ENCODE peak calls at places on chromosomes 16 and 17, in seven cellular contexts. One of them, this sample, is unnamed.

GRCh38 chr17:40301315-40301714 is 7.7 kb upstream of the RARA start:
- DNase-seq in cardiac muscle cell: no peak
- DNase-seq in ELR: peak
- DNase-seq in activated T-cell treated with anti-CD3 and anti-CD28 coated beads, Interleukin-2, amount 50 U/mL, for 72 hours: no peak
- DNase-seq in EL: no peak
- DNase-seq in AML-193: no peak
- DNase-seq in iris pigment epithelial cell: no peak
- DNase-seq in this sample: peak

GRCh38 chr17:32303861-32304288 is 38.1 kb downstream of the C17orf75 start:
- DNase-seq in AML-193: no peak
- DNase-seq in cardiac muscle cell: peak
- DNase-seq in activated T-cell treated with anti-CD3 and anti-CD28 coated beads, Interleukin-2, amount 50 U/mL, for 72 hours: no peak
- DNase-seq in iris pigment epithelial cell: no peak
- DNase-seq in ELR: no peak
- DNase-seq in EL: peak
- DNase-seq in this sample: no peak

GRCh38 chr17:79941088-79942010 is 94.3 kb downstream of the TBC1D16 start:
- DNase-seq in EL: no peak
- DNase-seq in activated T-cell treated with anti-CD3 and anti-CD28 coated beads, Interleukin-2, amount 50 U/mL, for 72 hours: no peak
- DNase-seq in AML-193: no peak
- DNase-seq in iris pigment epithelial cell: no peak
- DNase-seq in cardiac muscle cell: no peak
- DNase-seq in ELR: no peak
- DNase-seq in this sample: no peak

GRCh38 chr16:71807905-71808592 is 585 bp downstream of the AP1G1 start:
- DNase-seq in cardiac muscle cell: no peak
- DNase-seq in activated T-cell treated with anti-CD3 and anti-CD28 coated beads, Interleukin-2, amount 50 U/mL, for 72 hours: peak
- DNase-seq in EL: peak
- DNase-seq in AML-193: peak
- DNase-seq in ELR: peak
- DNase-seq in iris pigment epithelial cell: peak
- DNase-seq in this sample: peak

GRCh38 chr17:18267927-18268711 is 7.7 kb downstream of the MIEF2 start:
- DNase-seq in ELR: peak
- DNase-seq in AML-193: no peak
- DNase-seq in EL: peak
- DNase-seq in cardiac muscle cell: peak
- DNase-seq in activated T-cell treated with anti-CD3 and anti-CD28 coated beads, Interleukin-2, amount 50 U/mL, for 72 hours: no peak
- DNase-seq in iris pigment epithelial cell: peak
- DNase-seq in this sample: no peak

GRCh38 chr17:81691196-81691595 is 7.4 kb downstream of the HGS start:
- DNase-seq in iris pigment epithelial cell: no peak
- DNase-seq in ELR: no peak
- DNase-seq in AML-193: no peak
- DNase-seq in cardiac muscle cell: no peak
- DNase-seq in activated T-cell treated with anti-CD3 and anti-CD28 coated beads, Interleukin-2, amount 50 U/mL, for 72 hours: no peak
- DNase-seq in EL: no peak
- DNase-seq in this sample: no peak

GRCh38 chr16:23836404-23837291 is 865 bp downstream of the PRKCB start:
- DNase-seq in ELR: no peak
- DNase-seq in activated T-cell treated with anti-CD3 and anti-CD28 coated beads, Interleukin-2, amount 50 U/mL, for 72 hours: peak
- DNase-seq in iris pigment epithelial cell: no peak
- DNase-seq in AML-193: peak
- DNase-seq in EL: no peak
- DNase-seq in cardiac muscle cell: peak
- DNase-seq in this sample: peak

GRCh38 chr17:19753661-19754463 is 5.8 kb upstream of the ALDH3A1 start:
- DNase-seq in AML-193: no peak
- DNase-seq in EL: peak
- DNase-seq in cardiac muscle cell: no peak
- DNase-seq in ELR: peak
- DNase-seq in activated T-cell treated with anti-CD3 and anti-CD28 coated beads, Interleukin-2, amount 50 U/mL, for 72 hours: no peak
- DNase-seq in iris pigment epithelial cell: no peak
- DNase-seq in this sample: no peak

GRCh38 chr17:75980188-75981018 is 1.4 kb downstream of the TEN1 start:
- DNase-seq in ELR: peak
- DNase-seq in cardiac muscle cell: no peak
- DNase-seq in EL: no peak
- DNase-seq in activated T-cell treated with anti-CD3 and anti-CD28 coated beads, Interleukin-2, amount 50 U/mL, for 72 hours: no peak
- DNase-seq in iris pigment epithelial cell: peak
- DNase-seq in AML-193: no peak
- DNase-seq in this sample: no peak

GRCh38 chr17:7383742-7384488 is 3.0 kb downstream of the TNK1 start:
- DNase-seq in EL: peak
- DNase-seq in iris pigment epithelial cell: peak
- DNase-seq in cardiac muscle cell: peak
- DNase-seq in AML-193: peak
- DNase-seq in ELR: peak
- DNase-seq in activated T-cell treated with anti-CD3 and anti-CD28 coated beads, Interleukin-2, amount 50 U/mL, for 72 hours: peak
- DNase-seq in this sample: peak

GRCh38 chr17:76007131-76007849 is 6.6 kb downstream of the CDK3 start:
- DNase-seq in activated T-cell treated with anti-CD3 and anti-CD28 coated beads, Interleukin-2, amount 50 U/mL, for 72 hours: no peak
- DNase-seq in EL: no peak
- DNase-seq in cardiac muscle cell: no peak
- DNase-seq in iris pigment epithelial cell: no peak
- DNase-seq in ELR: no peak
- DNase-seq in AML-193: no peak
- DNase-seq in this sample: no peak

GRCh38 chr17:72853438-72854415 is 238.8 kb downstream of the SLC39A11 start:
- DNase-seq in ELR: no peak
- DNase-seq in activated T-cell treated with anti-CD3 and anti-CD28 coated beads, Interleukin-2, amount 50 U/mL, for 72 hours: no peak
- DNase-seq in AML-193: no peak
- DNase-seq in iris pigment epithelial cell: no peak
- DNase-seq in cardiac muscle cell: no peak
- DNase-seq in EL: no peak
- DNase-seq in this sample: no peak

GRCh38 chr17:50550661-50551432 is 3.9 kb downstream of the SPATA20 start:
- DNase-seq in iris pigment epithelial cell: peak
- DNase-seq in EL: peak
- DNase-seq in AML-193: peak
- DNase-seq in cardiac muscle cell: peak
- DNase-seq in activated T-cell treated with anti-CD3 and anti-CD28 coated beads, Interleukin-2, amount 50 U/mL, for 72 hours: no peak
- DNase-seq in ELR: peak
- DNase-seq in this sample: peak

GRCh38 chr16:22240023-22240697 is 34.1 kb downstream of the EEF2K start:
- DNase-seq in cardiac muscle cell: no peak
- DNase-seq in ELR: no peak
- DNase-seq in AML-193: no peak
- DNase-seq in activated T-cell treated with anti-CD3 and anti-CD28 coated beads, Interleukin-2, amount 50 U/mL, for 72 hours: no peak
- DNase-seq in EL: no peak
- DNase-seq in iris pigment epithelial cell: peak
- DNase-seq in this sample: no peak

GRCh38 chr16:55495616-55496289 is 13.1 kb upstream of the LPCAT2 start:
- DNase-seq in ELR: peak
- DNase-seq in iris pigment epithelial cell: peak
- DNase-seq in cardiac muscle cell: no peak
- DNase-seq in AML-193: no peak
- DNase-seq in EL: peak
- DNase-seq in activated T-cell treated with anti-CD3 and anti-CD28 coated beads, Interleukin-2, amount 50 U/mL, for 72 hours: no peak
- DNase-seq in this sample: no peak

GRCh38 chr16:75244844-75245758 is 6.3 kb downstream of the BCAR1 start:
- DNase-seq in ELR: peak
- DNase-seq in cardiac muscle cell: peak
- DNase-seq in activated T-cell treated with anti-CD3 and anti-CD28 coated beads, Interleukin-2, amount 50 U/mL, for 72 hours: no peak
- DNase-seq in EL: peak
- DNase-seq in AML-193: no peak
- DNase-seq in iris pigment epithelial cell: peak
- DNase-seq in this sample: no peak

GRCh38 chr16:58225965-58226602 is 28.2 kb upstream of the CSNK2A2 start:
- DNase-seq in AML-193: no peak
- DNase-seq in activated T-cell treated with anti-CD3 and anti-CD28 coated beads, Interleukin-2, amount 50 U/mL, for 72 hours: no peak
- DNase-seq in iris pigment epithelial cell: no peak
- DNase-seq in cardiac muscle cell: no peak
- DNase-seq in ELR: no peak
- DNase-seq in EL: no peak
- DNase-seq in this sample: no peak

GRCh38 chr16:20799599-20799998 is 6.7 kb downstream of the ERI2 start:
- DNase-seq in AML-193: peak
- DNase-seq in EL: no peak
- DNase-seq in ELR: peak
- DNase-seq in cardiac muscle cell: peak
- DNase-seq in iris pigment epithelial cell: peak
- DNase-seq in activated T-cell treated with anti-CD3 and anti-CD28 coated beads, Interleukin-2, amount 50 U/mL, for 72 hours: no peak
- DNase-seq in this sample: peak

GRCh38 chr17:335691-336090 is 16.9 kb downstream of the RPH3AL start:
- DNase-seq in activated T-cell treated with anti-CD3 and anti-CD28 coated beads, Interleukin-2, amount 50 U/mL, for 72 hours: no peak
- DNase-seq in EL: no peak
- DNase-seq in cardiac muscle cell: peak
- DNase-seq in ELR: no peak
- DNase-seq in iris pigment epithelial cell: no peak
- DNase-seq in AML-193: no peak
- DNase-seq in this sample: no peak

GRCh38 chr17:52138350-52138749 is 20.2 kb downstream of the CA10 start:
- DNase-seq in ELR: no peak
- DNase-seq in cardiac muscle cell: no peak
- DNase-seq in AML-193: no peak
- DNase-seq in iris pigment epithelial cell: no peak
- DNase-seq in activated T-cell treated with anti-CD3 and anti-CD28 coated beads, Interleukin-2, amount 50 U/mL, for 72 hours: no peak
- DNase-seq in EL: no peak
- DNase-seq in this sample: no peak

GRCh38 chr16:53753431-53753830 is 49.5 kb downstream of the FTO start:
- DNase-seq in AML-193: no peak
- DNase-seq in ELR: no peak
- DNase-seq in activated T-cell treated with anti-CD3 and anti-CD28 coated beads, Interleukin-2, amount 50 U/mL, for 72 hours: no peak
- DNase-seq in EL: no peak
- DNase-seq in cardiac muscle cell: no peak
- DNase-seq in iris pigment epithelial cell: no peak
- DNase-seq in this sample: no peak

GRCh38 chr16:88681709-88682451 is 4.4 kb downstream of the SNAI3 start:
- DNase-seq in cardiac muscle cell: no peak
- DNase-seq in iris pigment epithelial cell: no peak
- DNase-seq in ELR: peak
- DNase-seq in AML-193: peak
- DNase-seq in activated T-cell treated with anti-CD3 and anti-CD28 coated beads, Interleukin-2, amount 50 U/mL, for 72 hours: peak
- DNase-seq in EL: no peak
- DNase-seq in this sample: no peak

GRCh38 chr16:70442344-70442743 is 3.4 kb upstream of the ST3GAL2 start:
- DNase-seq in activated T-cell treated with anti-CD3 and anti-CD28 coated beads, Interleukin-2, amount 50 U/mL, for 72 hours: no peak
- DNase-seq in iris pigment epithelial cell: no peak
- DNase-seq in cardiac muscle cell: no peak
- DNase-seq in EL: no peak
- DNase-seq in ELR: no peak
- DNase-seq in AML-193: no peak
- DNase-seq in this sample: no peak

GRCh38 chr17:43416998-43417891 is 18.5 kb downstream of the ARL4D start:
- DNase-seq in cardiac muscle cell: peak
- DNase-seq in ELR: no peak
- DNase-seq in iris pigment epithelial cell: peak
- DNase-seq in activated T-cell treated with anti-CD3 and anti-CD28 coated beads, Interleukin-2, amount 50 U/mL, for 72 hours: no peak
- DNase-seq in EL: peak
- DNase-seq in AML-193: no peak
- DNase-seq in this sample: no peak

GRCh38 chr17:27384721-27385120 is 71.5 kb upstream of the KSR1 start:
- DNase-seq in AML-193: no peak
- DNase-seq in ELR: no peak
- DNase-seq in cardiac muscle cell: no peak
- DNase-seq in activated T-cell treated with anti-CD3 and anti-CD28 coated beads, Interleukin-2, amount 50 U/mL, for 72 hours: no peak
- DNase-seq in iris pigment epithelial cell: no peak
- DNase-seq in EL: no peak
- DNase-seq in this sample: no peak

GRCh38 chr16:85718682-85719081 is 29.9 kb upstream of the GINS2 start:
- DNase-seq in cardiac muscle cell: peak
- DNase-seq in ELR: peak
- DNase-seq in EL: peak
- DNase-seq in activated T-cell treated with anti-CD3 and anti-CD28 coated beads, Interleukin-2, amount 50 U/mL, for 72 hours: no peak
- DNase-seq in iris pigment epithelial cell: no peak
- DNase-seq in AML-193: no peak
- DNase-seq in this sample: peak

GRCh38 chr16:1070084-1070987 is 2.2 kb upstream of the SSTR5 start:
- DNase-seq in iris pigment epithelial cell: no peak
- DNase-seq in AML-193: no peak
- DNase-seq in cardiac muscle cell: no peak
- DNase-seq in ELR: no peak
- DNase-seq in activated T-cell treated with anti-CD3 and anti-CD28 coated beads, Interleukin-2, amount 50 U/mL, for 72 hours: no peak
- DNase-seq in EL: no peak
- DNase-seq in this sample: no peak

GRCh38 chr17:43994272-43995149 is 9.9 kb upstream of the NAGS start:
- DNase-seq in EL: peak
- DNase-seq in cardiac muscle cell: peak
- DNase-seq in activated T-cell treated with anti-CD3 and anti-CD28 coated beads, Interleukin-2, amount 50 U/mL, for 72 hours: peak
- DNase-seq in iris pigment epithelial cell: peak
- DNase-seq in ELR: peak
- DNase-seq in AML-193: peak
- DNase-seq in this sample: peak

GRCh38 chr17:18379246-18380146 is 1.9 kb downstream of the EVPLL start:
- DNase-seq in EL: no peak
- DNase-seq in cardiac muscle cell: no peak
- DNase-seq in iris pigment epithelial cell: no peak
- DNase-seq in ELR: no peak
- DNase-seq in activated T-cell treated with anti-CD3 and anti-CD28 coated beads, Interleukin-2, amount 50 U/mL, for 72 hours: no peak
- DNase-seq in AML-193: no peak
- DNase-seq in this sample: no peak

GRCh38 chr17:54353789-54354525 is 531.2 kb downstream of the KIF2B start:
- DNase-seq in iris pigment epithelial cell: no peak
- DNase-seq in activated T-cell treated with anti-CD3 and anti-CD28 coated beads, Interleukin-2, amount 50 U/mL, for 72 hours: no peak
- DNase-seq in ELR: no peak
- DNase-seq in cardiac muscle cell: no peak
- DNase-seq in EL: no peak
- DNase-seq in AML-193: no peak
- DNase-seq in this sample: no peak

GRCh38 chr17:14303343-14304221 is 2.7 kb downstream of the HS3ST3B1 start:
- DNase-seq in EL: peak
- DNase-seq in AML-193: no peak
- DNase-seq in ELR: peak
- DNase-seq in iris pigment epithelial cell: peak
- DNase-seq in cardiac muscle cell: peak
- DNase-seq in activated T-cell treated with anti-CD3 and anti-CD28 coated beads, Interleukin-2, amount 50 U/mL, for 72 hours: peak
- DNase-seq in this sample: no peak

GRCh38 chr17:77061711-77062110 is 79.1 kb upstream of the SEC14L1 start:
- DNase-seq in activated T-cell treated with anti-CD3 and anti-CD28 coated beads, Interleukin-2, amount 50 U/mL, for 72 hours: no peak
- DNase-seq in cardiac muscle cell: peak
- DNase-seq in AML-193: no peak
- DNase-seq in iris pigment epithelial cell: no peak
- DNase-seq in ELR: no peak
- DNase-seq in EL: no peak
- DNase-seq in this sample: no peak

GRCh38 chr17:58046230-58047094 is 36.8 kb upstream of the DYNLL2 start:
- DNase-seq in cardiac muscle cell: peak
- DNase-seq in ELR: no peak
- DNase-seq in AML-193: no peak
- DNase-seq in activated T-cell treated with anti-CD3 and anti-CD28 coated beads, Interleukin-2, amount 50 U/mL, for 72 hours: no peak
- DNase-seq in EL: no peak
- DNase-seq in iris pigment epithelial cell: no peak
- DNase-seq in this sample: no peak

GRCh38 chr17:77493238-77493812 is 352.6 kb downstream of the SEC14L1 start:
- DNase-seq in EL: no peak
- DNase-seq in iris pigment epithelial cell: no peak
- DNase-seq in activated T-cell treated with anti-CD3 and anti-CD28 coated beads, Interleukin-2, amount 50 U/mL, for 72 hours: no peak
- DNase-seq in AML-193: no peak
- DNase-seq in cardiac muscle cell: no peak
- DNase-seq in ELR: no peak
- DNase-seq in this sample: no peak

This sample was measured in erythroblast.